ENCODE peak calls at places on chromosome 12, in ten cellular contexts. M is Peyer's patch; Y is cardiac muscle cell; H is sigmoid colon; L is heart left ventricle; F is OCI-LY7; I is uterus; S is upper lobe of right lung; J is CD8-positive, alpha-beta T cell; A is neural progenitor cell. Q is an unnamed sample. For H3K4me1, the result is how much of the 10 kb centered on the place peaks cover.

GRCh38 chr12:112537710-112538396 is 119.1 kb downstream of the PTPN11 start:
- DNase-seq in I (no peak), J (no peak), F (no peak), S (no peak), M (no peak), A (peak), Y (peak), H (no peak), L (no peak), Q (no peak)

GRCh38 chr12:49357099-49357678 is 10.1 kb upstream of the SPATS2 start:
- DNase-seq in S (no peak), Y (no peak), H (no peak), J (no peak), F (peak), I (no peak), A (peak), M (no peak), L (no peak), Q (no peak)

GRCh38 chr12:71947645-71948105 is 9.0 kb downstream of the TPH2 start:
- DNase-seq in L (no peak), H (no peak), Y (no peak), J (no peak), F (no peak), A (peak), I (no peak), S (no peak), M (no peak), Q (peak)

GRCh38 chr12:20489645-20490044 is 121.3 kb downstream of the PDE3A start:
- DNase-seq in J (no peak), H (no peak), S (no peak), Y (no peak), I (no peak), L (no peak), M (no peak), F (no peak), A (no peak), Q (no peak)

GRCh38 chr12:112347521-112347920 is 34.7 kb downstream of the HECTD4 start:
- DNase-seq in Y (peak), L (no peak), J (no peak), I (no peak), M (no peak), S (no peak), H (no peak), A (no peak), F (no peak), Q (no peak)

GRCh38 chr12:212383-212798 is 1.6 kb downstream of the SLC6A12 start:
- DNase-seq in M (no peak), S (no peak), H (no peak), I (no peak), F (no peak), J (no peak), Y (no peak), L (no peak), A (no peak), Q (no peak)

GRCh38 chr12:50647479-50647878 is 116.4 kb upstream of the ATF1 start:
- DNase-seq in I (no peak), J (no peak), S (no peak), H (no peak), M (no peak), L (no peak), F (no peak), Y (no peak), A (no peak), Q (peak)

GRCh38 chr12:89960011-89960507 is 251.4 kb upstream of the ATP2B1 start:
- DNase-seq in L (no peak), H (no peak), A (no peak), S (no peak), F (no peak), M (no peak), J (no peak), I (no peak), Y (no peak), Q (no peak)

GRCh38 chr12:119044094-119044493 is 62.8 kb downstream of the SRRM4 start:
- DNase-seq in I (no peak), H (no peak), Y (no peak), S (no peak), A (no peak), M (no peak), F (no peak), J (no peak), L (no peak), Q (no peak)

GRCh38 chr12:124420972-124421674 is 126.2 kb downstream of the RFLNA start:
- DNase-seq in I (peak), A (no peak), H (no peak), J (no peak), L (no peak), S (no peak), F (no peak), M (no peak), Y (peak), Q (no peak)

GRCh38 chr12:86662464-86662863 is 406.3 kb upstream of the MGAT4C start:
- DNase-seq in I (no peak), F (no peak), L (no peak), J (no peak), S (no peak), A (no peak), M (no peak), Y (no peak), H (no peak), Q (no peak)

GRCh38 chr12:120759591-120760348 is 34.1 kb downstream of the ACADS start:
- DNase-seq in Y (no peak), M (no peak), J (no peak), F (peak), A (no peak), L (no peak), H (no peak), S (no peak), I (no peak), Q (no peak)

GRCh38 chr12:106086696-106087095 is 52.1 kb downstream of the NUAK1 start:
- DNase-seq in I (no peak), Y (no peak), A (no peak), J (no peak), L (no peak), M (no peak), H (no peak), F (no peak), S (no peak), Q (no peak)

GRCh38 chr12:130031041-130031440 is 127.2 kb upstream of the TMEM132D start:
- DNase-seq in Y (no peak), I (no peak), L (no peak), F (no peak), A (no peak), M (no peak), H (no peak), J (no peak), S (no peak), Q (no peak)

GRCh38 chr12:54555670-54556257 is 6.4 kb downstream of the PDE1B start:
- DNase-seq in L (no peak), A (no peak), F (no peak), Y (no peak), S (no peak), M (no peak), I (no peak), H (no peak), J (no peak), Q (no peak)

GRCh38 chr12:12333407-12333831 is 16.6 kb downstream of the MANSC1 start:
- DNase-seq in H (no peak), Y (no peak), A (no peak), L (no peak), I (peak), M (no peak), F (no peak), J (no peak), S (no peak), Q (peak)

GRCh38 chr12:52359511-52360103 is 7.7 kb downstream of the KRT85 start:
- DNase-seq in L (no peak), Y (no peak), M (no peak), H (no peak), A (no peak), I (no peak), F (no peak), S (no peak), J (no peak), Q (no peak)

GRCh38 chr12:17371491-17372290 is 718.3 kb downstream of the RERGL start:
- DNase-seq in F (no peak), I (no peak), S (no peak), M (no peak), Y (peak), H (no peak), J (no peak), L (no peak), A (no peak), Q (no peak)

GRCh38 chr12:52307836-52308806 is 13.1 kb downstream of the KRT83 start:
- DNase-seq in M (peak), I (peak), A (peak), H (peak), S (peak), F (no peak), Y (peak), J (peak), L (no peak), Q (peak)

GRCh38 chr12:57135939-57136338 is 7.7 kb downstream of the LRP1 start:
- DNase-seq in S (no peak), H (peak), Y (no peak), I (peak), A (peak), L (peak), J (no peak), F (no peak), M (no peak), Q (no peak)

GRCh38 chr12:103326190-103326589 is 169.6 kb downstream of the C12orf42 start:
- DNase-seq in S (no peak), L (no peak), M (no peak), Y (peak), J (no peak), A (peak), F (peak), I (no peak), H (no peak), Q (no peak)

GRCh38 chr12:124548854-124549378 is 18.5 kb downstream of the NCOR2 start:
- DNase-seq in F (no peak), I (peak), M (no peak), S (peak), H (peak), Y (no peak), J (no peak), L (no peak), A (no peak), Q (peak)

GRCh38 chr12:1914116-1914911 is 4.1 kb downstream of the CACNA2D4 start:
- DNase-seq in S (no peak), I (no peak), L (no peak), A (no peak), F (no peak), J (no peak), Y (no peak), H (peak), M (no peak), Q (no peak)

GRCh38 chr12:46300906-46301305 is 32.1 kb upstream of the SLC38A1 start:
- DNase-seq in A (no peak), J (no peak), L (no peak), I (no peak), S (no peak), M (no peak), H (no peak), F (peak), Y (no peak), Q (no peak)

GRCh38 chr12:104352106-104352713 is 48.7 kb downstream of the EID3 start:
- DNase-seq in H (no peak), A (no peak), I (no peak), M (no peak), J (no peak), L (no peak), F (no peak), S (no peak), Y (no peak), Q (no peak)

GRCh38 chr12:110079477-110080400 is 31.4 kb upstream of the C12orf76 start:
- DNase-seq in S (peak), I (no peak), H (peak), M (peak), J (peak), L (peak), A (no peak), F (peak), Y (no peak), Q (peak)

GRCh38 chr12:2682301-2683282 is 112.2 kb upstream of the FKBP4 start:
- DNase-seq in S (no peak), M (no peak), L (no peak), F (peak), I (peak), H (no peak), A (peak), Y (peak), J (no peak), Q (peak)

GRCh38 chr12:27966870-27967269 is 5.7 kb downstream of the PTHLH start:
- DNase-seq in H (no peak), S (no peak), I (no peak), J (no peak), F (no peak), M (no peak), A (no peak), Y (no peak), L (no peak), Q (no peak)

GRCh38 chr12:106114084-106115068 is 24.4 kb downstream of the NUAK1 start:
- DNase-seq in A (no peak), S (no peak), H (peak), F (no peak), I (peak), Y (no peak), J (no peak), L (no peak), M (no peak), Q (no peak)

GRCh38 chr12:56389215-56389850 is 26.7 kb upstream of the APOF start:
- DNase-seq in H (no peak), L (no peak), A (no peak), I (no peak), S (no peak), M (no peak), J (no peak), Y (no peak), F (no peak), Q (no peak)

GRCh38 chr12:129401572-129401971 is 502.3 kb downstream of the TMEM132D start:
- DNase-seq in A (no peak), Y (no peak), M (peak), S (no peak), I (no peak), J (no peak), F (peak), H (no peak), L (no peak), Q (peak)

GRCh38 chr12:81365284-81365683 is 287.4 kb downstream of the ACSS3 start:
- DNase-seq in Y (no peak), F (no peak), I (no peak), A (no peak), J (no peak), S (no peak), H (no peak), M (no peak), L (no peak), Q (no peak)

GRCh38 chr12:10901427-10901826 is 7.9 kb downstream of the TAS2R13 start:
- DNase-seq in J (no peak), L (no peak), Y (no peak), S (no peak), I (no peak), H (no peak), F (no peak), A (no peak), M (no peak), Q (no peak)

GRCh38 chr12:77124767-77125166 is 59.4 kb upstream of the E2F7 start:
- DNase-seq in H (no peak), F (no peak), S (no peak), A (no peak), I (no peak), L (no peak), M (no peak), Y (no peak), J (no peak), Q (no peak)

GRCh38 chr12:23906329-23906728 is 43.1 kb downstream of the SOX5 start:
- DNase-seq in I (no peak), H (no peak), F (no peak), Y (peak), J (no peak), S (no peak), M (no peak), A (peak), L (peak), Q (no peak)

GRCh38 chr12:75908961-75909699 is 122.4 kb downstream of the PHLDA1 start:
- DNase-seq in H (peak), J (no peak), F (no peak), Y (no peak), L (peak), A (no peak), S (no peak), M (no peak), I (peak), Q (peak)

GRCh38 chr12:122981587-122982493 is 1.4 kb downstream of the ARL6IP4 start:
- DNase-seq in Y (no peak), S (no peak), H (no peak), F (no peak), A (no peak), L (peak), J (no peak), M (no peak), I (no peak), Q (peak)

GRCh38 chr12:29750928-29751220 is 32.9 kb downstream of the TMTC1 start:
- DNase-seq in A (no peak), I (no peak), S (no peak), H (no peak), J (no peak), M (no peak), F (no peak), L (no peak), Y (no peak), Q (no peak)

GRCh38 chr12:96352161-96352835 is 47.9 kb downstream of the CDK17 start:
- DNase-seq in H (no peak), F (no peak), M (no peak), S (no peak), A (no peak), I (no peak), Y (no peak), L (no peak), J (no peak), Q (no peak)

GRCh38 chr12:70667253-70667652 is 30.0 kb upstream of the PTPRB start:
- DNase-seq in Y (no peak), F (no peak), M (no peak), L (no peak), H (no peak), I (no peak), J (no peak), S (no peak), A (no peak), Q (no peak)

GRCh38 chr12:113647048-113647447 is 175.4 kb upstream of the LHX5 start:
- DNase-seq in A (peak), F (peak), L (no peak), H (no peak), I (no peak), J (no peak), S (no peak), M (no peak), Y (no peak), Q (no peak)
- TF ChIP-seq CTCF in A (peak), F (peak), L (no peak), H (no peak), I (no peak), J (no peak), S (no peak), M (no peak), Y (peak), Q (no peak)

GRCh38 chr12:121773011-121773777 is 20.3 kb downstream of the RHOF start:
- DNase-seq in M (peak), H (peak), Y (peak), J (peak), A (peak), S (peak), L (peak), F (peak), I (peak), Q (peak)
- H3K4me1 ChIP-seq in M (under half), H (under half), Y (under half), J (under half), A (under half), S (under half), L (under half), F (under half), I (under half), Q (under half)

DNA sequence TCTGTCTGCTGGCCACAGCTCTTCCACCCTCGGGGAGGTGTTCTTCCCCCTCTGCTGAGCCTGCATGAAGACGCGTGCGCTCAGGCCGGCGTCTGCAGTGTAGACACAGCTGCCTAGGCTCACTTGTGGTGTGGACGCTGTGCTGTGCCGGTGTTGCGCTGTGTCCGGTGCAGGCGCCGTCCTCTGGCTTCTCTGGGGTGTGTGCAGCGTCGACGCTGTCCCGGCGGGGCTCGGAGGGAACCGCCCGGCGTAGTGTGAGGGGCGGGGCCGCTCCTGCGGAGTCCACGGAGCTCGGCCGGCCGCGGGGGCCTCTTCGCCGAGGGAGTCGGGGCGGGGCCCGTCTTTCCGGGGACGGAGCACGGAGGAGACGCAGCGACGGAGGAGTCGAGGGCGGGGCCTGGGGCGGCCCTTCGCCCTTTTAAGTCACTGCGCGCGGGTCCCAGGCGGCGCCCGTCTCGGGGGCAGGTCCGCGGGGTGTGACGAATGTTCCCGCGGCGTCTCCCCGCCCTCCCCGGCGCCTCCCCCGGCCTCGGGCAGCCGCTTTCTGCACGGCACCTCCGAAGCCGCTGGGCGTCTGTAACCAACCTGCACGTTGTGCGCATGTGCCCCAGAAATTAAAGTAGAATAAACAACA is 45.2 kb downstream of the NOC4L start:
- DNase-seq in H (peak), A (peak), F (no peak), L (peak), Y (peak), S (peak), M (peak), J (peak), I (peak), Q (peak)
- H3K4me3 ChIP-seq in H (peak), A (peak), F (no peak), L (peak), Y (peak), S (peak), M (peak), J (peak), I (peak), Q (peak)

DNA sequence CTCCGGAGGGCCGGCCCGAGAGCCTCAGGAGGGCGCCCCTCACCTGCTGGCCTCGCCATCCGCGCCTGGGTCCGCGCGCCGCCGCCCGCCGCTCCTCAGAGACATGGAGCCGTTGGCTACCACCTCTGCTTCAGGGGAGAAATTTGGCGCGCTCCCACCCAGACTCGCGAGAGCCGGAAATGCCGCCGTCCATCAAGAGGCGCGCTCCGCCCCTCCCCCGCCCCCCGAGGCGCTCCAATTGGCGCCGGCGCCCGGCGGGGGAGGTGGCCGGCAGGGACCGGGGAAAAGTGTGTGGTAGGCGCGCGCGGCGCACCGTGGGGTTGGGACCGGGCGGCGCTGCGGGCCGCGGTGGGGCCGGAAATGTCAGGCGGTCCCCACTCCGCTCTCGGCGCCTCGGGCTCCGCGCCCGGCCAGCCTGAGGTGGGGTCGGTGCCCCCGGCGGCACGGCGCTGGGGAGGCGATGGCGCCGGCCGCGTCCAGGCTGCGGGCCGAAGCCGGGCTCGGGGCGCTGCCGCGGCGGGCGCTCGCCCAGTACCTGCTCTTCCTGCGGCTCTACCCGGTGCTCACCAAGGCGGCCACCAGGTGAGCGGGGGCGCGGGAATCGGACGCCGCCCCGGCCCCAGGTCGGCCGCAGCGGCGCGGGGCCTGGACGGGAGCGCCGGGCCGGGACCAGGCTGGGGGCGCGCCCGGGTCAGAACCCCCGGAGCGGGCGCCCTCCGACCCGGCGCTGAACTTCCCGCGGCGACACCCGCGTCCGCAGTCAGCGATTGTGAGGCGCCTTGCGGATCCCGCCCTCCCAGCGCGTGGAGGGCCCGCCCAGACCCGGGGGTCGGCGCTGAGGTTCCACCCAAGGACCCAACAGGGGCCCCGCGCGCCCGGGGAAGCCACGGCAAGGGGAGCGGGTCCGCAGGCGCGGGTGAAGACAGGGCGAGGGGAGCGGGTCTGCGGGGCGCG is at the start of the genes POLE and PXMP2:
- DNase-seq in M (peak), S (peak), F (peak), A (peak), I (peak), Y (peak), L (peak), H (peak), J (peak), Q (peak)
- TF ChIP-seq CTCF in M (peak), S (no peak), F (no peak), A (no peak), I (peak), Y (no peak), L (no peak), H (no peak), J (no peak), Q (peak)

GRCh38 chr12:5487076-5487475 is 55.2 kb downstream of the NTF3 start:
- DNase-seq in S (no peak), Y (no peak), M (no peak), L (no peak), J (no peak), I (no peak), H (no peak), F (no peak), A (no peak), Q (no peak)

GRCh38 chr12:5489760-5490432 is 58.0 kb downstream of the NTF3 start:
- DNase-seq in J (no peak), I (no peak), M (no peak), L (no peak), H (no peak), A (no peak), S (no peak), F (no peak), Y (no peak), Q (no peak)

GRCh38 chr12:5487971-5488955 is 56.4 kb downstream of the NTF3 start:
- DNase-seq in F (no peak), Y (no peak), S (no peak), L (no peak), H (no peak), I (no peak), M (no peak), A (no peak), J (no peak), Q (no peak)

GRCh38 chr12:5481645-5482044 is 49.7 kb downstream of the NTF3 start:
- DNase-seq in Y (no peak), S (no peak), F (no peak), J (no peak), A (no peak), H (no peak), I (no peak), M (no peak), L (no peak), Q (no peak)

GRCh38 chr12:5485471-5485870 is 53.6 kb downstream of the NTF3 start:
- DNase-seq in J (no peak), Y (no peak), M (no peak), A (no peak), L (no peak), I (no peak), H (no peak), S (no peak), F (no peak), Q (no peak)
- H3K4me1 ChIP-seq in J (under half), Y (under half), M (under half), A (under half), L (under half), I (under half), H (under half), S (under half), F (under half), Q (under half)